ENCODE peak calls at places on chromosomes 16 and 17, in seven cellular contexts. Z is T-helper 1 cell; H is NCI-H2081; F is type B pancreatic cell; R is Caki2; V is hypothalamus; W is CD8-positive, alpha-beta memory T cell. Q is an unnamed sample.

GRCh38 chr16:81142864-81143263 is 46.7 kb upstream of the GCSH start:
- DNase-seq in Z (no peak), H (no peak), F (no peak), R (no peak), V (no peak), W (no peak), Q (no peak)

GRCh38 chr17:40490289-40490853 is 11.1 kb downstream of the TNS4 start:
- DNase-seq in Z (no peak), H (no peak), F (no peak), R (peak), V (peak), W (no peak), Q (no peak)

GRCh38 chr16:65497571-65497970 is 375.7 kb upstream of the CDH11 start:
- DNase-seq in Z (no peak), H (no peak), F (no peak), R (no peak), V (no peak), W (no peak), Q (no peak)

GRCh38 chr17:17078832-17079231 is 36.6 kb downstream of the MPRIP start:
- DNase-seq in Z (no peak), H (no peak), F (no peak), R (no peak), V (no peak), W (no peak), Q (no peak)

GRCh38 chr16:20755238-20755637 is 8.6 kb upstream of the ACSM3 start:
- DNase-seq in Z (no peak), H (no peak), F (no peak), R (no peak), V (no peak), W (no peak), Q (no peak)

GRCh38 chr16:86578056-86578455 is 293 bp upstream of the FOXL1 start:
- DNase-seq in Z (no peak), H (no peak), F (peak), R (no peak), V (no peak), W (no peak), Q (no peak)

GRCh38 chr17:45896803-45897693 is 2.7 kb downstream of the MAPT start:
- DNase-seq in Z (no peak), H (no peak), F (no peak), R (no peak), V (no peak), W (no peak), Q (no peak)

GRCh38 chr16:3021449-3022207 is 1.5 kb downstream of the TNFRSF12A start:
- DNase-seq in Z (peak), H (no peak), F (peak), R (peak), V (no peak), W (peak), Q (peak)

GRCh38 chr16:85696761-85697160 is 8.0 kb upstream of the GINS2 start:
- DNase-seq in Z (no peak), H (no peak), F (no peak), R (no peak), V (no peak), W (no peak), Q (no peak)

GRCh38 chr16:23858496-23859062 is 22.8 kb downstream of the PRKCB start:
- DNase-seq in Z (no peak), H (no peak), F (no peak), R (no peak), V (no peak), W (no peak), Q (no peak)

GRCh38 chr17:72076678-72077030 is 44.2 kb upstream of the SOX9 start:
- DNase-seq in Z (no peak), H (no peak), F (no peak), R (no peak), V (no peak), W (no peak), Q (no peak)

GRCh38 chr17:38455288-38455915 is 27.1 kb downstream of the ARHGAP23 start:
- DNase-seq in Z (no peak), H (no peak), F (no peak), R (no peak), V (no peak), W (no peak), Q (no peak)

GRCh38 chr16:86929149-86929871 is 351.0 kb downstream of the FOXL1 start:
- DNase-seq in Z (no peak), H (no peak), F (no peak), R (no peak), V (no peak), W (no peak), Q (no peak)

GRCh38 chr17:596287-596686 is 118.4 kb downstream of the VPS53 start:
- DNase-seq in Z (no peak), H (no peak), F (no peak), R (peak), V (no peak), W (no peak), Q (no peak)

Q was measured in T-helper 22 cell.